ENCODE peak calls at places on chromosomes 13 and 19, in seven cellular contexts. One of them, this sample, is unnamed.

GRCh38 chr19:2246801-2247361 is 2.2 kb upstream of the AMH start:
- DNase-seq in stimulated activated CD4-positive, alpha-beta T cell treated with anti-CD3 and anti-CD28 coated beads, TNF-alpha, amount 100 ng/mL, for 48 hours: no peak
- DNase-seq in neural progenitor cell: no peak
- DNase-seq in HCT116: no peak
- DNase-seq in iPS-NIHi11: peak
- DNase-seq in choroid plexus epithelial cell: peak
- DNase-seq in memory B cell: no peak
- DNase-seq in this sample: peak

GRCh38 chr13:31209819-31210209 is 10.0 kb downstream of the B3GLCT start:
- DNase-seq in stimulated activated CD4-positive, alpha-beta T cell treated with anti-CD3 and anti-CD28 coated beads, TNF-alpha, amount 100 ng/mL, for 48 hours: no peak
- DNase-seq in neural progenitor cell: no peak
- DNase-seq in HCT116: no peak
- DNase-seq in iPS-NIHi11: no peak
- DNase-seq in choroid plexus epithelial cell: no peak
- DNase-seq in memory B cell: no peak
- DNase-seq in this sample: no peak

GRCh38 chr13:78323848-78324247 is 279.5 kb downstream of the POU4F1 start:
- DNase-seq in stimulated activated CD4-positive, alpha-beta T cell treated with anti-CD3 and anti-CD28 coated beads, TNF-alpha, amount 100 ng/mL, for 48 hours: no peak
- DNase-seq in neural progenitor cell: no peak
- DNase-seq in HCT116: no peak
- DNase-seq in iPS-NIHi11: no peak
- DNase-seq in choroid plexus epithelial cell: peak
- DNase-seq in memory B cell: no peak
- DNase-seq in this sample: no peak

GRCh38 chr13:45737571-45738002 is 35.5 kb downstream of the CBY2 start:
- DNase-seq in stimulated activated CD4-positive, alpha-beta T cell treated with anti-CD3 and anti-CD28 coated beads, TNF-alpha, amount 100 ng/mL, for 48 hours: peak
- DNase-seq in neural progenitor cell: no peak
- DNase-seq in HCT116: peak
- DNase-seq in iPS-NIHi11: peak
- DNase-seq in choroid plexus epithelial cell: no peak
- DNase-seq in memory B cell: no peak
- DNase-seq in this sample: no peak

GRCh38 chr19:869245-870177 is 10.0 kb downstream of the CFD start:
- DNase-seq in stimulated activated CD4-positive, alpha-beta T cell treated with anti-CD3 and anti-CD28 coated beads, TNF-alpha, amount 100 ng/mL, for 48 hours: no peak
- DNase-seq in neural progenitor cell: no peak
- DNase-seq in HCT116: peak
- DNase-seq in iPS-NIHi11: no peak
- DNase-seq in choroid plexus epithelial cell: peak
- DNase-seq in memory B cell: no peak
- DNase-seq in this sample: no peak

GRCh38 chr19:16899566-16900075 is 10.8 kb downstream of the F2RL3 start:
- DNase-seq in stimulated activated CD4-positive, alpha-beta T cell treated with anti-CD3 and anti-CD28 coated beads, TNF-alpha, amount 100 ng/mL, for 48 hours: no peak
- DNase-seq in neural progenitor cell: peak
- DNase-seq in HCT116: peak
- DNase-seq in iPS-NIHi11: peak
- DNase-seq in choroid plexus epithelial cell: peak
- DNase-seq in memory B cell: no peak
- DNase-seq in this sample: peak

GRCh38 chr19:30135797-30136196 is 193.8 kb downstream of the URI1 start:
- DNase-seq in stimulated activated CD4-positive, alpha-beta T cell treated with anti-CD3 and anti-CD28 coated beads, TNF-alpha, amount 100 ng/mL, for 48 hours: no peak
- DNase-seq in neural progenitor cell: no peak
- DNase-seq in HCT116: no peak
- DNase-seq in iPS-NIHi11: no peak
- DNase-seq in choroid plexus epithelial cell: no peak
- DNase-seq in memory B cell: no peak
- DNase-seq in this sample: peak

GRCh38 chr13:50116430-50116973 is 101.3 kb downstream of the KCNRG start:
- DNase-seq in stimulated activated CD4-positive, alpha-beta T cell treated with anti-CD3 and anti-CD28 coated beads, TNF-alpha, amount 100 ng/mL, for 48 hours: no peak
- DNase-seq in neural progenitor cell: no peak
- DNase-seq in HCT116: no peak
- DNase-seq in iPS-NIHi11: no peak
- DNase-seq in choroid plexus epithelial cell: no peak
- DNase-seq in memory B cell: no peak
- DNase-seq in this sample: no peak

GRCh38 chr19:1855828-1856255 is 7.5 kb downstream of the KLF16 start:
- DNase-seq in stimulated activated CD4-positive, alpha-beta T cell treated with anti-CD3 and anti-CD28 coated beads, TNF-alpha, amount 100 ng/mL, for 48 hours: no peak
- DNase-seq in neural progenitor cell: no peak
- DNase-seq in HCT116: no peak
- DNase-seq in iPS-NIHi11: no peak
- DNase-seq in choroid plexus epithelial cell: no peak
- DNase-seq in memory B cell: peak
- DNase-seq in this sample: no peak

GRCh38 chr13:41505209-41505835 is 48.0 kb downstream of the RGCC start:
- DNase-seq in stimulated activated CD4-positive, alpha-beta T cell treated with anti-CD3 and anti-CD28 coated beads, TNF-alpha, amount 100 ng/mL, for 48 hours: no peak
- DNase-seq in neural progenitor cell: no peak
- DNase-seq in HCT116: no peak
- DNase-seq in iPS-NIHi11: no peak
- DNase-seq in choroid plexus epithelial cell: peak
- DNase-seq in memory B cell: no peak
- DNase-seq in this sample: no peak

GRCh38 chr13:110306960-110307696 is at the start of the genes COL4A1 and COL4A2:
- DNase-seq in stimulated activated CD4-positive, alpha-beta T cell treated with anti-CD3 and anti-CD28 coated beads, TNF-alpha, amount 100 ng/mL, for 48 hours: no peak
- DNase-seq in neural progenitor cell: peak
- DNase-seq in HCT116: no peak
- DNase-seq in iPS-NIHi11: peak
- DNase-seq in choroid plexus epithelial cell: peak
- DNase-seq in memory B cell: no peak
- DNase-seq in this sample: peak

GRCh38 chr13:51959773-51960172 is 51.5 kb downstream of the ATP7B start:
- DNase-seq in stimulated activated CD4-positive, alpha-beta T cell treated with anti-CD3 and anti-CD28 coated beads, TNF-alpha, amount 100 ng/mL, for 48 hours: no peak
- DNase-seq in neural progenitor cell: no peak
- DNase-seq in HCT116: no peak
- DNase-seq in iPS-NIHi11: no peak
- DNase-seq in choroid plexus epithelial cell: no peak
- DNase-seq in memory B cell: no peak
- DNase-seq in this sample: no peak

GRCh38 chr13:79393564-79394249 is 12.3 kb downstream of the RBM26 start:
- DNase-seq in stimulated activated CD4-positive, alpha-beta T cell treated with anti-CD3 and anti-CD28 coated beads, TNF-alpha, amount 100 ng/mL, for 48 hours: no peak
- DNase-seq in neural progenitor cell: no peak
- DNase-seq in HCT116: no peak
- DNase-seq in iPS-NIHi11: no peak
- DNase-seq in choroid plexus epithelial cell: peak
- DNase-seq in memory B cell: peak
- DNase-seq in this sample: no peak

GRCh38 chr19:46928951-46929350 is 68.2 kb downstream of the ARHGAP35 start:
- DNase-seq in stimulated activated CD4-positive, alpha-beta T cell treated with anti-CD3 and anti-CD28 coated beads, TNF-alpha, amount 100 ng/mL, for 48 hours: no peak
- DNase-seq in neural progenitor cell: no peak
- DNase-seq in HCT116: no peak
- DNase-seq in iPS-NIHi11: no peak
- DNase-seq in choroid plexus epithelial cell: peak
- DNase-seq in memory B cell: no peak
- DNase-seq in this sample: no peak

GRCh38 chr13:80979035-80979641 is 638.2 kb upstream of the SPRY2 start:
- DNase-seq in stimulated activated CD4-positive, alpha-beta T cell treated with anti-CD3 and anti-CD28 coated beads, TNF-alpha, amount 100 ng/mL, for 48 hours: peak
- DNase-seq in neural progenitor cell: peak
- DNase-seq in HCT116: peak
- DNase-seq in iPS-NIHi11: peak
- DNase-seq in choroid plexus epithelial cell: peak
- DNase-seq in memory B cell: no peak
- DNase-seq in this sample: peak

This sample was measured in SK-N-SH.